ENCODE peak calls at places on chromosomes 7 and 10, in six cellular contexts. Z is GM23338, O is GM12878, I is WTC11, K is H1, X is HepG2. U is an unnamed sample.

GRCh38 chr10:129922598-129923123 is 41.4 kb downstream of the EBF3 start:
- DNase-seq in Z (no peak), O (no peak), I (no peak), K (no peak), X (no peak), U (no peak)

GRCh38 chr10:29240991-29241660 is 47.7 kb upstream of the LYZL1 start:
- DNase-seq in Z (no peak), O (no peak), I (no peak), K (no peak), X (no peak), U (no peak)

GRCh38 chr7:22726345-22726848 is 603 bp upstream of the IL6 start:
- DNase-seq in Z (peak), O (no peak), I (peak), K (peak), X (peak), U (peak)

GRCh38 chr7:131934452-131934851 is 378.0 kb upstream of the PODXL start:
- DNase-seq in Z (no peak), O (no peak), I (no peak), K (no peak), X (no peak), U (no peak)

GRCh38 chr7:27176962-27177794 is 3.1 kb upstream of the HOXA10 start:
- DNase-seq in Z (no peak), O (no peak), I (no peak), K (peak), X (no peak), U (no peak)

GRCh38 chr10:124624875-124625274 is 119.3 kb downstream of the FAM53B start:
- DNase-seq in Z (no peak), O (no peak), I (no peak), K (no peak), X (no peak), U (no peak)

GRCh38 chr10:130899856-130900255 is 411.7 kb downstream of the TCERG1L start:
- DNase-seq in Z (no peak), O (no peak), I (no peak), K (no peak), X (no peak), U (no peak)

GRCh38 chr7:117124585-117125220 is 171.4 kb downstream of the ST7 start:
- DNase-seq in Z (no peak), O (peak), I (no peak), K (no peak), X (peak), U (peak)

GRCh38 chr10:96290368-96291133 is 13.7 kb upstream of the DNTT start:
- DNase-seq in Z (no peak), O (peak), I (no peak), K (no peak), X (no peak), U (no peak)

GRCh38 chr10:13969792-13970140 is 361.0 kb downstream of the FRMD4A start:
- DNase-seq in Z (no peak), O (peak), I (no peak), K (no peak), X (no peak), U (no peak)

GRCh38 chr10:14477408-14477710 is 146.6 kb upstream of the FRMD4A start:
- DNase-seq in Z (no peak), O (no peak), I (no peak), K (no peak), X (no peak), U (no peak)

GRCh38 chr10:131997366-131998049 is 15.8 kb upstream of the BNIP3 start:
- DNase-seq in Z (peak), O (no peak), I (peak), K (peak), X (peak), U (no peak)

DNA sequence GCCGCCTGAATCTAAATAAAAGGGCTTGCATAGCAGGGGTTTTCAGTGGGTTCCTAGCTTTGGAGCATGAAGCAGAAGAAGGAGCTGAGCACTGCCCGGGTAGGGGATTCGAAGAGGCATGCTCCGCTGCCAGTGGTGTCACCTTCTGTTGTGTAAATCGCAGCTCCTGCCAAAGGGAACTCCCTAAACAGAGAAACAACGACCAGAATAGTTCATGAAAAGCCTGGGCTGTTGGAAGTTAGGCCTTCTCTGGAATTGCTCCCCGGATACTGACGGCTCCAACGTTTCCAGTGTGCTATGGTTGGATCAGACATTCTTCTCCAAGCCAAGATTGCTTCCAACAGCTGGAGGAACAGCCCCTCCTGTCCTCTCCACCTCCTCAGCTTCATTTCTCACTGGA is 546.0 kb upstream of the FZD8 start:
- DNase-seq in Z (peak), O (no peak), I (peak), K (peak), X (no peak), U (no peak)
- TF ChIP-seq CREB1 in Z (no peak), O (no peak), I (no peak), K (no peak), X (no peak), U (no peak)

GRCh38 chr10:128643658-128644057 is 517.4 kb upstream of the MKI67 start:
- DNase-seq in Z (no peak), O (no peak), I (no peak), K (no peak), X (no peak), U (no peak)

GRCh38 chr10:128641998-128642397 is 515.8 kb upstream of the MKI67 start:
- DNase-seq in Z (no peak), O (no peak), I (no peak), K (no peak), X (no peak), U (no peak)

GRCh38 chr10:128646956-128647355 is 520.7 kb upstream of the MKI67 start:
- DNase-seq in Z (no peak), O (no peak), I (no peak), K (no peak), X (no peak), U (no peak)

GRCh38 chr10:128642502-128642901 is 516.3 kb upstream of the MKI67 start:
- DNase-seq in Z (no peak), O (no peak), I (no peak), K (no peak), X (no peak), U (no peak)
- TF ChIP-seq CREB1 in Z (no peak), O (no peak), I (no peak), K (no peak), X (no peak), U (no peak)

GRCh38 chr10:100103581-100103980 is 21.9 kb upstream of the CPN1 start:
- DNase-seq in Z (no peak), O (no peak), I (no peak), K (no peak), X (no peak), U (no peak)

GRCh38 chr10:100104300-100104699 is 22.6 kb upstream of the CPN1 start:
- DNase-seq in Z (no peak), O (no peak), I (no peak), K (no peak), X (no peak), U (no peak)

GRCh38 chr10:100106865-100107264 is 25.2 kb upstream of the CPN1 start:
- DNase-seq in Z (no peak), O (no peak), I (no peak), K (no peak), X (no peak), U (no peak)

GRCh38 chr10:100100651-100101525 is 19.2 kb upstream of the CPN1 start:
- DNase-seq in Z (peak), O (no peak), I (no peak), K (no peak), X (peak), U (no peak)

GRCh38 chr10:100101526-100102076 is 19.9 kb upstream of the CPN1 start:
- DNase-seq in Z (no peak), O (no peak), I (no peak), K (no peak), X (peak), U (no peak)
- TF ChIP-seq CREB1 in Z (no peak), O (no peak), I (no peak), K (no peak), X (peak), U (no peak)

GRCh38 chr7:32020760-32021159 is 49.4 kb downstream of the PDE1C start:
- DNase-seq in Z (no peak), O (no peak), I (no peak), K (no peak), X (no peak), U (no peak)
- TF ChIP-seq CREB1 in Z (no peak), O (no peak), I (no peak), K (no peak), X (no peak), U (no peak)